ENCODE peak calls at places on chromosomes 5 and 9, in nine cellular contexts. One of them, this sample, is unnamed.
A peak's percentile ranks its signal among the peaks of the same experiment; 100 is the strongest.

GRCh38 chr5:130652178-130652577 is 512.9 kb downstream of the HINT1 start:
- DNase-seq in left ventricle myocardium superior: no peak
- DNase-seq in stimulated activated CD4-positive, alpha-beta T cell treated with anti-CD3 and anti-CD28 coated beads, Interleukin-15, amount 100 ng/mL, for 24 hours: no peak
- DNase-seq in activated CD4-positive, CD25-positive, alpha-beta regulatory T cell treated with anti-CD3 and anti-CD28 coated beads, Interleukin-2, amount 50 U/mL, for 16 hours: no peak
- DNase-seq in ACHN: no peak
- DNase-seq in activated CD8-positive, alpha-beta memory T cell treated with anti-CD3 and anti-CD28 coated beads for 24 hours: no peak
- DNase-seq in NCI-H1436 treated with DMSO at 0.1 percent for 48 hours: no peak
- DNase-seq in EL: peak; percentile 46
- DNase-seq in RCC 7860: peak; percentile 40
- DNase-seq in this sample: peak; percentile 34

GRCh38 chr9:33232866-33233265 is 7.1 kb upstream of the SPINK4 start:
- DNase-seq in left ventricle myocardium superior: no peak
- DNase-seq in stimulated activated CD4-positive, alpha-beta T cell treated with anti-CD3 and anti-CD28 coated beads, Interleukin-15, amount 100 ng/mL, for 24 hours: no peak
- DNase-seq in activated CD4-positive, CD25-positive, alpha-beta regulatory T cell treated with anti-CD3 and anti-CD28 coated beads, Interleukin-2, amount 50 U/mL, for 16 hours: no peak
- DNase-seq in ACHN: no peak
- DNase-seq in activated CD8-positive, alpha-beta memory T cell treated with anti-CD3 and anti-CD28 coated beads for 24 hours: no peak
- DNase-seq in NCI-H1436 treated with DMSO at 0.1 percent for 48 hours: no peak
- DNase-seq in EL: no peak
- DNase-seq in RCC 7860: no peak
- DNase-seq in this sample: no peak

GRCh38 chr9:82080265-82080664 is 91.7 kb downstream of the SPATA31D1 start:
- DNase-seq in left ventricle myocardium superior: no peak
- DNase-seq in stimulated activated CD4-positive, alpha-beta T cell treated with anti-CD3 and anti-CD28 coated beads, Interleukin-15, amount 100 ng/mL, for 24 hours: no peak
- DNase-seq in activated CD4-positive, CD25-positive, alpha-beta regulatory T cell treated with anti-CD3 and anti-CD28 coated beads, Interleukin-2, amount 50 U/mL, for 16 hours: no peak
- DNase-seq in ACHN: no peak
- DNase-seq in activated CD8-positive, alpha-beta memory T cell treated with anti-CD3 and anti-CD28 coated beads for 24 hours: no peak
- DNase-seq in NCI-H1436 treated with DMSO at 0.1 percent for 48 hours: no peak
- DNase-seq in EL: no peak
- DNase-seq in RCC 7860: no peak
- DNase-seq in this sample: no peak

GRCh38 chr9:91361294-91362201 is at the start of gene AUH:
- DNase-seq in left ventricle myocardium superior: peak; percentile 93
- DNase-seq in stimulated activated CD4-positive, alpha-beta T cell treated with anti-CD3 and anti-CD28 coated beads, Interleukin-15, amount 100 ng/mL, for 24 hours: peak; percentile 91
- DNase-seq in activated CD4-positive, CD25-positive, alpha-beta regulatory T cell treated with anti-CD3 and anti-CD28 coated beads, Interleukin-2, amount 50 U/mL, for 16 hours: peak; percentile 65
- DNase-seq in ACHN: peak; percentile 77
- DNase-seq in activated CD8-positive, alpha-beta memory T cell treated with anti-CD3 and anti-CD28 coated beads for 24 hours: peak; percentile 95
- DNase-seq in NCI-H1436 treated with DMSO at 0.1 percent for 48 hours: no peak
- DNase-seq in EL: peak; percentile 81
- DNase-seq in RCC 7860: peak; percentile 57
- DNase-seq in this sample: peak; percentile 79

GRCh38 chr9:116002624-116003023 is 151.0 kb upstream of the PAPPA start:
- DNase-seq in left ventricle myocardium superior: no peak
- DNase-seq in stimulated activated CD4-positive, alpha-beta T cell treated with anti-CD3 and anti-CD28 coated beads, Interleukin-15, amount 100 ng/mL, for 24 hours: no peak
- DNase-seq in activated CD4-positive, CD25-positive, alpha-beta regulatory T cell treated with anti-CD3 and anti-CD28 coated beads, Interleukin-2, amount 50 U/mL, for 16 hours: no peak
- DNase-seq in ACHN: no peak
- DNase-seq in activated CD8-positive, alpha-beta memory T cell treated with anti-CD3 and anti-CD28 coated beads for 24 hours: no peak
- DNase-seq in NCI-H1436 treated with DMSO at 0.1 percent for 48 hours: no peak
- DNase-seq in EL: peak; percentile 47
- DNase-seq in RCC 7860: peak; percentile 78
- DNase-seq in this sample: peak; percentile 88

GRCh38 chr9:33081128-33081851 is 4.8 kb upstream of the SMU1 start:
- DNase-seq in left ventricle myocardium superior: no peak
- DNase-seq in stimulated activated CD4-positive, alpha-beta T cell treated with anti-CD3 and anti-CD28 coated beads, Interleukin-15, amount 100 ng/mL, for 24 hours: peak; percentile 70
- DNase-seq in activated CD4-positive, CD25-positive, alpha-beta regulatory T cell treated with anti-CD3 and anti-CD28 coated beads, Interleukin-2, amount 50 U/mL, for 16 hours: peak; percentile 40
- DNase-seq in ACHN: peak; percentile 79
- DNase-seq in activated CD8-positive, alpha-beta memory T cell treated with anti-CD3 and anti-CD28 coated beads for 24 hours: peak; percentile 72
- DNase-seq in NCI-H1436 treated with DMSO at 0.1 percent for 48 hours: peak; percentile 70
- DNase-seq in EL: peak; percentile 87
- DNase-seq in RCC 7860: peak; percentile 78
- DNase-seq in this sample: peak; percentile 89

GRCh38 chr9:31520301-31521085 is 864.0 kb upstream of the ACO1 start:
- DNase-seq in left ventricle myocardium superior: no peak
- DNase-seq in stimulated activated CD4-positive, alpha-beta T cell treated with anti-CD3 and anti-CD28 coated beads, Interleukin-15, amount 100 ng/mL, for 24 hours: no peak
- DNase-seq in activated CD4-positive, CD25-positive, alpha-beta regulatory T cell treated with anti-CD3 and anti-CD28 coated beads, Interleukin-2, amount 50 U/mL, for 16 hours: no peak
- DNase-seq in ACHN: no peak
- DNase-seq in activated CD8-positive, alpha-beta memory T cell treated with anti-CD3 and anti-CD28 coated beads for 24 hours: no peak
- DNase-seq in NCI-H1436 treated with DMSO at 0.1 percent for 48 hours: no peak
- DNase-seq in EL: no peak
- DNase-seq in RCC 7860: no peak
- DNase-seq in this sample: no peak

GRCh38 chr5:168209987-168210386 is 81.5 kb upstream of the WWC1 start:
- DNase-seq in left ventricle myocardium superior: no peak
- DNase-seq in stimulated activated CD4-positive, alpha-beta T cell treated with anti-CD3 and anti-CD28 coated beads, Interleukin-15, amount 100 ng/mL, for 24 hours: no peak
- DNase-seq in activated CD4-positive, CD25-positive, alpha-beta regulatory T cell treated with anti-CD3 and anti-CD28 coated beads, Interleukin-2, amount 50 U/mL, for 16 hours: no peak
- DNase-seq in ACHN: no peak
- DNase-seq in activated CD8-positive, alpha-beta memory T cell treated with anti-CD3 and anti-CD28 coated beads for 24 hours: no peak
- DNase-seq in NCI-H1436 treated with DMSO at 0.1 percent for 48 hours: no peak
- DNase-seq in EL: no peak
- DNase-seq in RCC 7860: no peak
- DNase-seq in this sample: no peak

GRCh38 chr5:34822921-34823715 is 15.8 kb upstream of the TTC23L start:
- DNase-seq in left ventricle myocardium superior: no peak
- DNase-seq in stimulated activated CD4-positive, alpha-beta T cell treated with anti-CD3 and anti-CD28 coated beads, Interleukin-15, amount 100 ng/mL, for 24 hours: no peak
- DNase-seq in activated CD4-positive, CD25-positive, alpha-beta regulatory T cell treated with anti-CD3 and anti-CD28 coated beads, Interleukin-2, amount 50 U/mL, for 16 hours: no peak
- DNase-seq in ACHN: no peak
- DNase-seq in activated CD8-positive, alpha-beta memory T cell treated with anti-CD3 and anti-CD28 coated beads for 24 hours: no peak
- DNase-seq in NCI-H1436 treated with DMSO at 0.1 percent for 48 hours: no peak
- DNase-seq in EL: no peak
- DNase-seq in RCC 7860: no peak
- DNase-seq in this sample: no peak

GRCh38 chr5:439636-440035 is 3.3 kb upstream of the EXOC3 start:
- DNase-seq in left ventricle myocardium superior: peak; percentile 26
- DNase-seq in stimulated activated CD4-positive, alpha-beta T cell treated with anti-CD3 and anti-CD28 coated beads, Interleukin-15, amount 100 ng/mL, for 24 hours: no peak
- DNase-seq in activated CD4-positive, CD25-positive, alpha-beta regulatory T cell treated with anti-CD3 and anti-CD28 coated beads, Interleukin-2, amount 50 U/mL, for 16 hours: no peak
- DNase-seq in ACHN: no peak
- DNase-seq in activated CD8-positive, alpha-beta memory T cell treated with anti-CD3 and anti-CD28 coated beads for 24 hours: no peak
- DNase-seq in NCI-H1436 treated with DMSO at 0.1 percent for 48 hours: no peak
- DNase-seq in EL: no peak
- DNase-seq in RCC 7860: no peak
- DNase-seq in this sample: no peak

GRCh38 chr9:130860458-130861316 is 25.6 kb downstream of the ABL1 start:
- DNase-seq in left ventricle myocardium superior: peak; percentile 87
- DNase-seq in stimulated activated CD4-positive, alpha-beta T cell treated with anti-CD3 and anti-CD28 coated beads, Interleukin-15, amount 100 ng/mL, for 24 hours: no peak
- DNase-seq in activated CD4-positive, CD25-positive, alpha-beta regulatory T cell treated with anti-CD3 and anti-CD28 coated beads, Interleukin-2, amount 50 U/mL, for 16 hours: no peak
- DNase-seq in ACHN: peak; percentile 95
- DNase-seq in activated CD8-positive, alpha-beta memory T cell treated with anti-CD3 and anti-CD28 coated beads for 24 hours: no peak
- DNase-seq in NCI-H1436 treated with DMSO at 0.1 percent for 48 hours: no peak
- DNase-seq in EL: peak; percentile 98
- DNase-seq in RCC 7860: peak; percentile 98
- DNase-seq in this sample: peak; percentile 98

GRCh38 chr9:114259800-114260523 is 62.9 kb upstream of the ORM1 start:
- DNase-seq in left ventricle myocardium superior: no peak
- DNase-seq in stimulated activated CD4-positive, alpha-beta T cell treated with anti-CD3 and anti-CD28 coated beads, Interleukin-15, amount 100 ng/mL, for 24 hours: no peak
- DNase-seq in activated CD4-positive, CD25-positive, alpha-beta regulatory T cell treated with anti-CD3 and anti-CD28 coated beads, Interleukin-2, amount 50 U/mL, for 16 hours: no peak
- DNase-seq in ACHN: no peak
- DNase-seq in activated CD8-positive, alpha-beta memory T cell treated with anti-CD3 and anti-CD28 coated beads for 24 hours: no peak
- DNase-seq in NCI-H1436 treated with DMSO at 0.1 percent for 48 hours: no peak
- DNase-seq in EL: no peak
- DNase-seq in RCC 7860: no peak
- DNase-seq in this sample: no peak

GRCh38 chr5:33588654-33589372 is 148.0 kb downstream of the TARS1 start:
- DNase-seq in left ventricle myocardium superior: peak; percentile 38
- DNase-seq in stimulated activated CD4-positive, alpha-beta T cell treated with anti-CD3 and anti-CD28 coated beads, Interleukin-15, amount 100 ng/mL, for 24 hours: peak; percentile 67
- DNase-seq in activated CD4-positive, CD25-positive, alpha-beta regulatory T cell treated with anti-CD3 and anti-CD28 coated beads, Interleukin-2, amount 50 U/mL, for 16 hours: no peak
- DNase-seq in ACHN: peak; percentile 8
- DNase-seq in activated CD8-positive, alpha-beta memory T cell treated with anti-CD3 and anti-CD28 coated beads for 24 hours: peak; percentile 64
- DNase-seq in NCI-H1436 treated with DMSO at 0.1 percent for 48 hours: no peak
- DNase-seq in EL: peak; percentile 13
- DNase-seq in RCC 7860: peak; percentile 49
- DNase-seq in this sample: peak; percentile 20

GRCh38 chr5:172820046-172820767 is 13.8 kb upstream of the ERGIC1 start:
- DNase-seq in left ventricle myocardium superior: no peak
- DNase-seq in stimulated activated CD4-positive, alpha-beta T cell treated with anti-CD3 and anti-CD28 coated beads, Interleukin-15, amount 100 ng/mL, for 24 hours: peak; percentile 69
- DNase-seq in activated CD4-positive, CD25-positive, alpha-beta regulatory T cell treated with anti-CD3 and anti-CD28 coated beads, Interleukin-2, amount 50 U/mL, for 16 hours: no peak
- DNase-seq in ACHN: peak; percentile 43
- DNase-seq in activated CD8-positive, alpha-beta memory T cell treated with anti-CD3 and anti-CD28 coated beads for 24 hours: no peak
- DNase-seq in NCI-H1436 treated with DMSO at 0.1 percent for 48 hours: no peak
- DNase-seq in EL: no peak
- DNase-seq in RCC 7860: peak; percentile 85
- DNase-seq in this sample: no peak

GRCh38 chr5:21820527-21820926 is 1032.6 kb downstream of the CDH12 start:
- DNase-seq in left ventricle myocardium superior: no peak
- DNase-seq in stimulated activated CD4-positive, alpha-beta T cell treated with anti-CD3 and anti-CD28 coated beads, Interleukin-15, amount 100 ng/mL, for 24 hours: no peak
- DNase-seq in activated CD4-positive, CD25-positive, alpha-beta regulatory T cell treated with anti-CD3 and anti-CD28 coated beads, Interleukin-2, amount 50 U/mL, for 16 hours: no peak
- DNase-seq in ACHN: no peak
- DNase-seq in activated CD8-positive, alpha-beta memory T cell treated with anti-CD3 and anti-CD28 coated beads for 24 hours: no peak
- DNase-seq in NCI-H1436 treated with DMSO at 0.1 percent for 48 hours: no peak
- DNase-seq in EL: no peak
- DNase-seq in RCC 7860: no peak
- DNase-seq in this sample: no peak

GRCh38 chr5:167576928-167577327 is 714.5 kb upstream of the WWC1 start:
- DNase-seq in left ventricle myocardium superior: no peak
- DNase-seq in stimulated activated CD4-positive, alpha-beta T cell treated with anti-CD3 and anti-CD28 coated beads, Interleukin-15, amount 100 ng/mL, for 24 hours: no peak
- DNase-seq in activated CD4-positive, CD25-positive, alpha-beta regulatory T cell treated with anti-CD3 and anti-CD28 coated beads, Interleukin-2, amount 50 U/mL, for 16 hours: no peak
- DNase-seq in ACHN: no peak
- DNase-seq in activated CD8-positive, alpha-beta memory T cell treated with anti-CD3 and anti-CD28 coated beads for 24 hours: no peak
- DNase-seq in NCI-H1436 treated with DMSO at 0.1 percent for 48 hours: no peak
- DNase-seq in EL: no peak
- DNase-seq in RCC 7860: no peak
- DNase-seq in this sample: no peak

GRCh38 chr9:2320632-2321031 is 301.0 kb upstream of the VLDLR start:
- DNase-seq in left ventricle myocardium superior: no peak
- DNase-seq in stimulated activated CD4-positive, alpha-beta T cell treated with anti-CD3 and anti-CD28 coated beads, Interleukin-15, amount 100 ng/mL, for 24 hours: no peak
- DNase-seq in activated CD4-positive, CD25-positive, alpha-beta regulatory T cell treated with anti-CD3 and anti-CD28 coated beads, Interleukin-2, amount 50 U/mL, for 16 hours: no peak
- DNase-seq in ACHN: no peak
- DNase-seq in activated CD8-positive, alpha-beta memory T cell treated with anti-CD3 and anti-CD28 coated beads for 24 hours: no peak
- DNase-seq in NCI-H1436 treated with DMSO at 0.1 percent for 48 hours: no peak
- DNase-seq in EL: no peak
- DNase-seq in RCC 7860: no peak
- DNase-seq in this sample: no peak

GRCh38 chr5:169287529-169287928 is 13.4 kb downstream of the SLIT3 start:
- DNase-seq in left ventricle myocardium superior: no peak
- DNase-seq in stimulated activated CD4-positive, alpha-beta T cell treated with anti-CD3 and anti-CD28 coated beads, Interleukin-15, amount 100 ng/mL, for 24 hours: no peak
- DNase-seq in activated CD4-positive, CD25-positive, alpha-beta regulatory T cell treated with anti-CD3 and anti-CD28 coated beads, Interleukin-2, amount 50 U/mL, for 16 hours: no peak
- DNase-seq in ACHN: no peak
- DNase-seq in activated CD8-positive, alpha-beta memory T cell treated with anti-CD3 and anti-CD28 coated beads for 24 hours: no peak
- DNase-seq in NCI-H1436 treated with DMSO at 0.1 percent for 48 hours: no peak
- DNase-seq in EL: no peak
- DNase-seq in RCC 7860: no peak
- DNase-seq in this sample: no peak

This sample was measured in myocyte.